ENCODE peak calls at places on chromosomes 12 and 14, in nine cellular contexts. One of them, this sample, is unnamed.

GRCh38 chr12:26978801-26979200 is 35.4 kb downstream of the TM7SF3 start:
- DNase-seq in NCI-H226: no peak
- DNase-seq in stimulated activated CD4-positive, alpha-beta T cell treated with anti-CD3 and anti-CD28 coated beads, Interleukin-1b, Interleukin-23, amount 100 ng/mL, for 4 hours: no peak
- DNase-seq in HFF-Myc: no peak
- DNase-seq in cardiac fibroblast: no peak
- DNase-seq in GM06990: no peak
- DNase-seq in AG20443: no peak
- DNase-seq in GM12878: no peak
- DNase-seq in globus pallidus: peak; percentile 54
- DNase-seq in this sample: no peak

GRCh38 chr12:1552978-1553471 is 41.4 kb downstream of the FBXL14 start:
- DNase-seq in NCI-H226: no peak
- DNase-seq in stimulated activated CD4-positive, alpha-beta T cell treated with anti-CD3 and anti-CD28 coated beads, Interleukin-1b, Interleukin-23, amount 100 ng/mL, for 4 hours: no peak
- DNase-seq in HFF-Myc: peak; percentile 92
- DNase-seq in cardiac fibroblast: no peak
- DNase-seq in GM06990: no peak
- DNase-seq in AG20443: peak; percentile 79
- DNase-seq in GM12878: no peak
- DNase-seq in globus pallidus: no peak
- DNase-seq in this sample: peak; percentile 65

GRCh38 chr12:34404377-34405285 is 382.3 kb downstream of the ALG10 start:
- DNase-seq in NCI-H226: no peak
- DNase-seq in stimulated activated CD4-positive, alpha-beta T cell treated with anti-CD3 and anti-CD28 coated beads, Interleukin-1b, Interleukin-23, amount 100 ng/mL, for 4 hours: no peak
- DNase-seq in HFF-Myc: no peak
- DNase-seq in cardiac fibroblast: no peak
- DNase-seq in GM06990: no peak
- DNase-seq in AG20443: peak; percentile 1
- DNase-seq in GM12878: no peak
- DNase-seq in globus pallidus: no peak
- DNase-seq in this sample: no peak

GRCh38 chr12:4224211-4224878 is 49.2 kb upstream of the CCND2 start:
- DNase-seq in NCI-H226: no peak
- DNase-seq in stimulated activated CD4-positive, alpha-beta T cell treated with anti-CD3 and anti-CD28 coated beads, Interleukin-1b, Interleukin-23, amount 100 ng/mL, for 4 hours: no peak
- DNase-seq in HFF-Myc: no peak
- DNase-seq in cardiac fibroblast: no peak
- DNase-seq in GM06990: no peak
- DNase-seq in AG20443: no peak
- DNase-seq in GM12878: no peak
- DNase-seq in globus pallidus: no peak
- DNase-seq in this sample: no peak

GRCh38 chr12:10140001-10140400 is 10.0 kb upstream of the CLEC7A start:
- DNase-seq in NCI-H226: peak; percentile 25
- DNase-seq in stimulated activated CD4-positive, alpha-beta T cell treated with anti-CD3 and anti-CD28 coated beads, Interleukin-1b, Interleukin-23, amount 100 ng/mL, for 4 hours: peak; percentile 34
- DNase-seq in HFF-Myc: peak; percentile 62
- DNase-seq in cardiac fibroblast: peak; percentile 61
- DNase-seq in GM06990: peak; percentile 29
- DNase-seq in AG20443: peak; percentile 63
- DNase-seq in GM12878: peak; percentile 48
- DNase-seq in globus pallidus: peak; percentile 58
- DNase-seq in this sample: peak; percentile 73

GRCh38 chr12:87820524-87821194 is 208.5 kb downstream of the C12orf50 start:
- DNase-seq in NCI-H226: peak; percentile 95
- DNase-seq in stimulated activated CD4-positive, alpha-beta T cell treated with anti-CD3 and anti-CD28 coated beads, Interleukin-1b, Interleukin-23, amount 100 ng/mL, for 4 hours: no peak
- DNase-seq in HFF-Myc: no peak
- DNase-seq in cardiac fibroblast: peak; percentile 46
- DNase-seq in GM06990: no peak
- DNase-seq in AG20443: no peak
- DNase-seq in GM12878: no peak
- DNase-seq in globus pallidus: no peak
- DNase-seq in this sample: peak; percentile 18

GRCh38 chr12:8032242-8033152 is at the start of gene FOXJ2:
- DNase-seq in NCI-H226: peak; percentile 52
- DNase-seq in stimulated activated CD4-positive, alpha-beta T cell treated with anti-CD3 and anti-CD28 coated beads, Interleukin-1b, Interleukin-23, amount 100 ng/mL, for 4 hours: peak; percentile 71
- DNase-seq in HFF-Myc: no peak
- DNase-seq in cardiac fibroblast: peak; percentile 79
- DNase-seq in GM06990: peak; percentile 83
- DNase-seq in AG20443: peak; percentile 93
- DNase-seq in GM12878: no peak
- DNase-seq in globus pallidus: peak; percentile 73
- DNase-seq in this sample: peak; percentile 73

GRCh38 chr14:68846466-68846865 is 53.6 kb upstream of the ZFP36L1 start:
- DNase-seq in NCI-H226: no peak
- DNase-seq in stimulated activated CD4-positive, alpha-beta T cell treated with anti-CD3 and anti-CD28 coated beads, Interleukin-1b, Interleukin-23, amount 100 ng/mL, for 4 hours: no peak
- DNase-seq in HFF-Myc: no peak
- DNase-seq in cardiac fibroblast: no peak
- DNase-seq in GM06990: no peak
- DNase-seq in AG20443: no peak
- DNase-seq in GM12878: no peak
- DNase-seq in globus pallidus: no peak
- DNase-seq in this sample: peak; percentile 25

GRCh38 chr14:91573894-91574837 is 64.1 kb upstream of the PPP4R3A start:
- DNase-seq in NCI-H226: peak; percentile 67
- DNase-seq in stimulated activated CD4-positive, alpha-beta T cell treated with anti-CD3 and anti-CD28 coated beads, Interleukin-1b, Interleukin-23, amount 100 ng/mL, for 4 hours: peak; percentile 89
- DNase-seq in HFF-Myc: no peak
- DNase-seq in cardiac fibroblast: peak; percentile 31
- DNase-seq in GM06990: peak; percentile 34
- DNase-seq in AG20443: peak; percentile 83
- DNase-seq in GM12878: peak; percentile 2
- DNase-seq in globus pallidus: no peak
- DNase-seq in this sample: peak; percentile 1

GRCh38 chr12:8969861-8970411 is 19.4 kb upstream of the KLRG1 start:
- DNase-seq in NCI-H226: no peak
- DNase-seq in stimulated activated CD4-positive, alpha-beta T cell treated with anti-CD3 and anti-CD28 coated beads, Interleukin-1b, Interleukin-23, amount 100 ng/mL, for 4 hours: no peak
- DNase-seq in HFF-Myc: no peak
- DNase-seq in cardiac fibroblast: no peak
- DNase-seq in GM06990: no peak
- DNase-seq in AG20443: no peak
- DNase-seq in GM12878: no peak
- DNase-seq in globus pallidus: no peak
- DNase-seq in this sample: no peak

GRCh38 chr14:104317975-104318557 is 179.7 kb downstream of the KIF26A start:
- DNase-seq in NCI-H226: no peak
- DNase-seq in stimulated activated CD4-positive, alpha-beta T cell treated with anti-CD3 and anti-CD28 coated beads, Interleukin-1b, Interleukin-23, amount 100 ng/mL, for 4 hours: no peak
- DNase-seq in HFF-Myc: no peak
- DNase-seq in cardiac fibroblast: no peak
- DNase-seq in GM06990: no peak
- DNase-seq in AG20443: no peak
- DNase-seq in GM12878: no peak
- DNase-seq in globus pallidus: no peak
- DNase-seq in this sample: no peak

GRCh38 chr12:7061596-7061995 is 1.1 kb downstream of the C1S start:
- DNase-seq in NCI-H226: no peak
- DNase-seq in stimulated activated CD4-positive, alpha-beta T cell treated with anti-CD3 and anti-CD28 coated beads, Interleukin-1b, Interleukin-23, amount 100 ng/mL, for 4 hours: no peak
- DNase-seq in HFF-Myc: no peak
- DNase-seq in cardiac fibroblast: no peak
- DNase-seq in GM06990: no peak
- DNase-seq in AG20443: no peak
- DNase-seq in GM12878: no peak
- DNase-seq in globus pallidus: no peak
- DNase-seq in this sample: no peak

GRCh38 chr12:115916910-115917668 is 360.4 kb downstream of the MED13L start:
- DNase-seq in NCI-H226: peak; percentile 13
- DNase-seq in stimulated activated CD4-positive, alpha-beta T cell treated with anti-CD3 and anti-CD28 coated beads, Interleukin-1b, Interleukin-23, amount 100 ng/mL, for 4 hours: peak; percentile 75
- DNase-seq in HFF-Myc: no peak
- DNase-seq in cardiac fibroblast: peak; percentile 27
- DNase-seq in GM06990: peak; percentile 62
- DNase-seq in AG20443: peak; percentile 78
- DNase-seq in GM12878: no peak
- DNase-seq in globus pallidus: no peak
- DNase-seq in this sample: no peak

GRCh38 chr14:49898485-49898884 is 5.6 kb downstream of the ARF6 start:
- DNase-seq in NCI-H226: no peak
- DNase-seq in stimulated activated CD4-positive, alpha-beta T cell treated with anti-CD3 and anti-CD28 coated beads, Interleukin-1b, Interleukin-23, amount 100 ng/mL, for 4 hours: no peak
- DNase-seq in HFF-Myc: no peak
- DNase-seq in cardiac fibroblast: no peak
- DNase-seq in GM06990: no peak
- DNase-seq in AG20443: no peak
- DNase-seq in GM12878: no peak
- DNase-seq in globus pallidus: no peak
- DNase-seq in this sample: no peak

GRCh38 chr14:66944872-66945271 is 244.4 kb upstream of the GARIN2 start:
- DNase-seq in NCI-H226: peak; percentile 30
- DNase-seq in stimulated activated CD4-positive, alpha-beta T cell treated with anti-CD3 and anti-CD28 coated beads, Interleukin-1b, Interleukin-23, amount 100 ng/mL, for 4 hours: no peak
- DNase-seq in HFF-Myc: peak; percentile 3
- DNase-seq in cardiac fibroblast: peak; percentile 52
- DNase-seq in GM06990: peak; percentile 10
- DNase-seq in AG20443: no peak
- DNase-seq in GM12878: no peak
- DNase-seq in globus pallidus: no peak
- DNase-seq in this sample: peak; percentile 57